ENCODE peak calls at places on chromosomes 7 and 10, in six cellular contexts. P is breast epithelium, W is spleen, Q is T follicular helper cell, Z is BJ, Y is DMS153. E is an unnamed sample.

GRCh38 chr7:157276731-157277562 is 59.9 kb upstream of the DNAJB6 start:
- DNase-seq in Q (no peak), P (no peak), Z (no peak), Y (peak; percentile 48), W (peak; percentile 75), E (no peak)

GRCh38 chr7:7795736-7796135 is 77.3 kb upstream of the RPA3 start:
- DNase-seq in Y (no peak), Z (peak; percentile 26), P (no peak), Q (no peak), W (no peak), E (no peak)

GRCh38 chr10:95560288-95561199 is 627 bp downstream of the SORBS1 start:
- DNase-seq in W (peak; percentile 90), Z (no peak), Y (no peak), Q (peak; percentile 24), P (peak; percentile 55), E (peak; percentile 33)

GRCh38 chr7:45890902-45891461 is 2.7 kb downstream of the IGFBP1 start:
- DNase-seq in W (no peak), Q (no peak), Y (peak; percentile 2), P (no peak), Z (no peak), E (peak; percentile 43)

GRCh38 chr7:82897500-82897899 is 265.2 kb downstream of the PCLO start:
- DNase-seq in Y (no peak), Z (no peak), W (no peak), P (no peak), Q (no peak), E (no peak)

GRCh38 chr10:44205072-44205471 is 179.8 kb downstream of the CXCL12 start:
- DNase-seq in Q (no peak), W (no peak), Y (no peak), Z (no peak), P (no peak), E (no peak)

GRCh38 chr10:132232553-132232949 is 45.8 kb downstream of the DPYSL4 start:
- DNase-seq in W (no peak), Y (peak; percentile 57), Z (no peak), P (no peak), Q (no peak), E (no peak)

GRCh38 chr7:97024209-97025129 is at the start of gene DLX5:
- DNase-seq in W (no peak), Z (no peak), Y (peak; percentile 46), Q (no peak), P (no peak), E (peak; percentile 85)

GRCh38 chr10:132241496-132241895 is 54.7 kb downstream of the DPYSL4 start:
- DNase-seq in Z (no peak), Q (no peak), W (no peak), P (no peak), Y (no peak), E (no peak)

GRCh38 chr10:43594944-43595589 is 11.2 kb upstream of the ZNF485 start:
- DNase-seq in Z (no peak), Y (no peak), P (no peak), W (no peak), Q (no peak), E (peak; percentile 11)

GRCh38 chr7:142917447-142917846 is 16.1 kb downstream of the TRPV5 start:
- DNase-seq in Y (no peak), Q (no peak), Z (no peak), P (no peak), W (no peak), E (no peak)

GRCh38 chr7:134059921-134060320 is 67.2 kb upstream of the LRGUK start:
- DNase-seq in Q (no peak), Y (no peak), P (no peak), Z (no peak), W (no peak), E (no peak)

GRCh38 chr7:82732677-82733076 is 289.1 kb upstream of the CACNA2D1 start:
- DNase-seq in Y (no peak), P (no peak), W (no peak), Z (no peak), Q (no peak), E (no peak)

GRCh38 chr7:7719235-7719634 is 828 bp upstream of the RPA3 start:
- DNase-seq in P (peak; percentile 37), Q (no peak), Z (peak; percentile 77), Y (peak; percentile 98), W (no peak), E (no peak)

GRCh38 chr10:6279540-6280267 is 77.0 kb downstream of the PFKFB3 start:
- DNase-seq in Z (peak; percentile 52), Y (no peak), Q (no peak), P (no peak), W (no peak), E (peak; percentile 61)

GRCh38 chr10:30587522-30588031 is 42.0 kb downstream of the LYZL2 start:
- DNase-seq in Q (no peak), P (peak; percentile 42), Y (no peak), Z (no peak), W (peak; percentile 87), E (no peak)

GRCh38 chr10:88800152-88801125 is 2.1 kb upstream of the LIPM start:
- DNase-seq in Z (peak; percentile 25), Q (no peak), P (no peak), Y (no peak), W (no peak), E (no peak)

GRCh38 chr7:74104702-74105101 is 21.1 kb downstream of the LIMK1 start:
- DNase-seq in Z (no peak), W (no peak), P (no peak), Y (no peak), Q (no peak), E (no peak)

GRCh38 chr7:151374139-151374538 is 32.5 kb downstream of the NUB1 start:
- DNase-seq in Z (no peak), P (no peak), Q (no peak), Y (no peak), W (peak; percentile 75), E (no peak)

GRCh38 chr10:112274831-112275230 is 8.4 kb upstream of the TECTB start:
- DNase-seq in Z (no peak), P (no peak), W (no peak), Y (no peak), Q (no peak), E (no peak)

E was measured in SJSA1.